ENCODE peak calls at places on chromosomes 4 and X, in five cellular contexts. T is tibial nerve, J is K562, A is sigmoid colon, N is A549. C is an unnamed sample.

GRCh38 chr4:168449740-168450442 is 30.4 kb downstream of the DDX60L start:
- DNase-seq in N (peak), T (no peak), J (peak), A (peak), C (no peak)

GRCh38 chr4:39933689-39934590 is 43.8 kb downstream of the PDS5A start:
- DNase-seq in J (no peak), T (no peak), N (no peak), A (no peak), C (no peak)

GRCh38 chr4:2084316-2084715 is 25.2 kb downstream of the NAT8L start:
- DNase-seq in J (no peak), A (peak), T (no peak), N (no peak), C (no peak)

GRCh38 chr4:111678466-111678865 is 466.8 kb upstream of the FAM241A start:
- DNase-seq in T (no peak), A (no peak), J (no peak), N (no peak), C (no peak)

GRCh38 chrX:46912673-46913491 is 661 bp downstream of the JADE3 start:
- DNase-seq in T (no peak), N (peak), J (peak), A (peak), C (peak)

GRCh38 chrX:45266456-45266855 is 65.8 kb upstream of the DIPK2B start:
- DNase-seq in J (no peak), T (no peak), A (no peak), N (no peak), C (no peak)

GRCh38 chr4:108571027-108571569 is 49.3 kb upstream of the RPL34 start:
- DNase-seq in N (no peak), T (no peak), A (no peak), J (no peak), C (no peak)

GRCh38 chrX:24423960-24424359 is 41.1 kb upstream of the PDK3 start:
- DNase-seq in T (no peak), N (peak), A (peak), J (no peak), C (no peak)

GRCh38 chr4:169745291-169745690 is 12.5 kb downstream of the HPF1 start:
- DNase-seq in J (no peak), A (no peak), N (no peak), T (no peak), C (no peak)

GRCh38 chr4:2962614-2963184 is 507 bp downstream of the NOP14 start:
- DNase-seq in A (no peak), N (peak), J (peak), T (no peak), C (peak)

GRCh38 chr4:110074570-110074969 is 123.8 kb downstream of the ELOVL6 start:
- DNase-seq in J (no peak), N (no peak), T (no peak), A (no peak), C (no peak)

GRCh38 chr4:105343523-105343931 is 130.3 kb downstream of the PPA2 start:
- DNase-seq in A (no peak), N (no peak), J (no peak), T (no peak), C (no peak)
- H3K4me3 ChIP-seq in A (no peak), N (no peak), J (no peak), T (no peak), C (no peak)

GRCh38 chr4:74377714-74378113 is 12.8 kb downstream of the EREG start:
- DNase-seq in J (no peak), N (no peak), A (no peak), T (no peak), C (no peak)

GRCh38 chr4:74374128-74374527 is 9.2 kb downstream of the EREG start:
- DNase-seq in T (no peak), A (no peak), N (no peak), J (no peak), C (no peak)

GRCh38 chr4:74374561-74375327 is 9.8 kb downstream of the EREG start:
- DNase-seq in A (peak), J (no peak), N (peak), T (no peak), C (no peak)

GRCh38 chr4:74376888-74377483 is 12.0 kb downstream of the EREG start:
- DNase-seq in A (no peak), J (peak), T (no peak), N (peak), C (no peak)

DNA sequence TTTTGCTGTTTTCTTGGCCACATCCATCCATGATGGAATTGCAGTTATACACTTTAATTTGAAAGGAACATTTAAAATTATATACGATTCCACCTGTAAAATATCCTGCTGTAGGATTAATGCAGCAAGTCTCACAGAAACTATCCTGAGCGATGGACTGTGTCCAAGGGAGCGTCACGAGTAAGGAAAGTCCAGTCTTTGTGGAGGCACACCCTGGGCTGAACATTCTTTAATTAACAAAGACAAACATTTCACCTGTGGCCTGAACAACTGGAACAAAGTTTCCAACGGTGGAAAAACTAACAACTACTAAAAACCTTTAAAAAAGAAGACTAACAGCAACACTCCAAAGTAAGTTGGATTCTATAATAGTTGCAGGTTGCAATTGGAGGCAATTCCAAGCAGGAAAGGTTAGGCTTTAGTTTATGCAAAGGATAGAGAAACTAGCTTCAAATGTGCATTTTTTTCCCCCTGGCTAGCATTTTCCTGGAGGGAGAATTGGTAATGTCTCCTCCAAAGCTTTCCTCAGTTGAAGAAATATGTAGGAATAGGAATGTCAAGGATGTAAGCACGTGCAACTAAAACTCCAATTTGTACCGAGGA is 11.0 kb downstream of the EREG start:
- DNase-seq in T (no peak), J (no peak), A (no peak), N (no peak), C (no peak)
- TF ChIP-seq POLR2A in T (no peak), J (no peak), A (no peak), N (no peak), C (no peak)

DNA sequence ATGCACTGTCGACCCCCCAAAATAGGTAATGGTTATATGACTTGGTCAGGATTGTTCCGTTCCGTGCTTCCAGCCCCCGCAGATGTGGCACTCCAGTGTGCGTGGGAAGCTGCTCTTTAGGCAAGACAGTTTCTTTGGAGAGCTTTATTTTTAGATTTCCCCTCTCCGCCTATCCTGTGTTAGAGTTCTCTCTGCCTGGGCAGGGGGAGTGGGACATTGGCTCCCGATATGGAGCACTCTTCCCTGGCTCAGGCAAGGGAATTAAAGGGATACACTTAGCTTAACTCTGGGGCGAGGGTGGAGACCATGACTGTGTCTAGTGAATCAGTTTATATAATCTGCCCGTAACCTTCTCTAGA is 36.0 kb downstream of the DLG3 start:
- DNase-seq in T (no peak), A (no peak), J (no peak), N (no peak), C (peak)
- H3K4me3 ChIP-seq in T (no peak), A (peak), J (no peak), N (no peak), C (peak)

DNA sequence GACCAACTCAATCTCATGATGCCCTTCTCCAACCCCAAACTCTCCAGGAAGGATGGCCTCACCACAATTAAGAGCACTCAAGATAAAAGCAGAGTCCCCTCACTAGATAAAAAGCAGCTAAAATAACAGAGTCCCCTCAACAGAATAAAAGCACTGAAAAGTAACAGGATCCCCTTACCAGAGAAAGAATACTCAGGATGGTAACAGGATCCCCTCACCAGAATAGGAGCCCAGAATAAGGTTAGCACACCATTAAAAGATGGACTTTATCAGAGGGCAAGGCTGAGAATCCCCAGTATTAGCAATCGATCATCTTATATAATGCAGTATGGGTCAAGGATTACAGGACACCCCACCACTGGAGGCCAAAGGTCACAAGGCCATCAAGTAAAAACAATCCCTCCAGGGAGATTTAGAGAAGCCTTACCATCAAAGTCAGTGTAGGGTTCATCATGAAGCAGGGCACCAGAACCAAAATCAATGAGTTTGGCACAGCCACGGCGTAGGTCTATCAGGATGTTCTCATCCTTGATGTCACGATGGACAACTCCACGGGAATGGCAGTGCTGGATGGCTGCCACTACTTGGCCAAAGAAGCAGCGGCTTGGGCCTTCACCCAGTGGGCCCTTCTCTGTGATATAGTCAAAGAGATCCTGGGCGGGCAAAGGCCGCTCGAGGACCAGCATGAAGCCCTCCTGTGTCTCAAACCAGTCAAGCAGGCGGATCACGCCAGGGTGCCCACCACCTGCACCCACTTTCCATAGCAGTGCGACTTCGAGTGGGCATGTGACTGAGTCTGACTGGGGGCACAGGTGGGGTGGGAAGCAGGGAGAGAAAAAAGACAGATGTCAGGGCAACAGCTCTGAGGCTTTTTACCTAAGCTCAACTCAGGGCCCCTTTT is 3.4 kb upstream of the SLC35A2 start:
- DNase-seq in N (no peak), T (no peak), J (no peak), A (no peak), C (no peak)
- TF ChIP-seq POLR2A in N (no peak), T (no peak), J (no peak), A (no peak), C (no peak)